ENCODE peak calls at places on chromosomes 11 and 22, in nine cellular contexts. One of them, this sample, is unnamed.

GRCh38 chr11:94519478-94520084 is 7.3 kb downstream of the C11orf97 start:
- DNase-seq in AG08395: peak; percentile 37
- DNase-seq in left colon: no peak
- DNase-seq in G401: peak; percentile 62
- DNase-seq in activated T-helper 1 cell treated with anti-CD3 and anti-CD28 coated beads, Interleukin-12 subunit alpha, Interleukin-12 subunit beta, Interleukin-2, Interleukin-4 antibody, amounts not matched to agents 30 ng/mL and 10 ng/mL and 1 ng/mL, durations not matched to agents 14 hours and 24 hours and 36 hours: no peak
- DNase-seq in NCI-H345: peak; percentile 36
- DNase-seq in body of pancreas: no peak
- DNase-seq in activated CD8-positive, alpha-beta memory T cell treated with anti-CD3 and anti-CD28 coated beads, Interleukin-2, amount 50 U/mL, for 4 hours: no peak
- DNase-seq in right atrium auricular region: no peak
- DNase-seq in this sample: peak; percentile 32

GRCh38 chr11:16771350-16772140 is 33.1 kb downstream of the C11orf58 start:
- DNase-seq in AG08395: no peak
- DNase-seq in left colon: no peak
- DNase-seq in G401: no peak
- DNase-seq in activated T-helper 1 cell treated with anti-CD3 and anti-CD28 coated beads, Interleukin-12 subunit alpha, Interleukin-12 subunit beta, Interleukin-2, Interleukin-4 antibody, amounts not matched to agents 30 ng/mL and 10 ng/mL and 1 ng/mL, durations not matched to agents 14 hours and 24 hours and 36 hours: no peak
- DNase-seq in NCI-H345: no peak
- DNase-seq in body of pancreas: no peak
- DNase-seq in activated CD8-positive, alpha-beta memory T cell treated with anti-CD3 and anti-CD28 coated beads, Interleukin-2, amount 50 U/mL, for 4 hours: no peak
- DNase-seq in right atrium auricular region: peak; percentile 43
- DNase-seq in this sample: no peak

GRCh38 chr11:57414612-57415212 is 12.2 kb downstream of the SLC43A3 start:
- DNase-seq in AG08395: no peak
- DNase-seq in left colon: no peak
- DNase-seq in G401: no peak
- DNase-seq in activated T-helper 1 cell treated with anti-CD3 and anti-CD28 coated beads, Interleukin-12 subunit alpha, Interleukin-12 subunit beta, Interleukin-2, Interleukin-4 antibody, amounts not matched to agents 30 ng/mL and 10 ng/mL and 1 ng/mL, durations not matched to agents 14 hours and 24 hours and 36 hours: no peak
- DNase-seq in NCI-H345: no peak
- DNase-seq in body of pancreas: no peak
- DNase-seq in activated CD8-positive, alpha-beta memory T cell treated with anti-CD3 and anti-CD28 coated beads, Interleukin-2, amount 50 U/mL, for 4 hours: no peak
- DNase-seq in right atrium auricular region: no peak
- DNase-seq in this sample: no peak

GRCh38 chr22:32063701-32064100 is 20.6 kb downstream of the SLC5A1 start:
- DNase-seq in AG08395: no peak
- DNase-seq in left colon: no peak
- DNase-seq in G401: no peak
- DNase-seq in activated T-helper 1 cell treated with anti-CD3 and anti-CD28 coated beads, Interleukin-12 subunit alpha, Interleukin-12 subunit beta, Interleukin-2, Interleukin-4 antibody, amounts not matched to agents 30 ng/mL and 10 ng/mL and 1 ng/mL, durations not matched to agents 14 hours and 24 hours and 36 hours: no peak
- DNase-seq in NCI-H345: no peak
- DNase-seq in body of pancreas: no peak
- DNase-seq in activated CD8-positive, alpha-beta memory T cell treated with anti-CD3 and anti-CD28 coated beads, Interleukin-2, amount 50 U/mL, for 4 hours: no peak
- DNase-seq in right atrium auricular region: no peak
- DNase-seq in this sample: no peak

GRCh38 chr11:67252831-67253239 is 13.4 kb upstream of the GRK2 start:
- DNase-seq in AG08395: no peak
- DNase-seq in left colon: peak; percentile 29
- DNase-seq in G401: no peak
- DNase-seq in activated T-helper 1 cell treated with anti-CD3 and anti-CD28 coated beads, Interleukin-12 subunit alpha, Interleukin-12 subunit beta, Interleukin-2, Interleukin-4 antibody, amounts not matched to agents 30 ng/mL and 10 ng/mL and 1 ng/mL, durations not matched to agents 14 hours and 24 hours and 36 hours: no peak
- DNase-seq in NCI-H345: no peak
- DNase-seq in body of pancreas: no peak
- DNase-seq in activated CD8-positive, alpha-beta memory T cell treated with anti-CD3 and anti-CD28 coated beads, Interleukin-2, amount 50 U/mL, for 4 hours: no peak
- DNase-seq in right atrium auricular region: no peak
- DNase-seq in this sample: no peak

GRCh38 chr22:48581821-48582469 is 1245.7 kb downstream of the BRD1 start:
- DNase-seq in AG08395: no peak
- DNase-seq in left colon: no peak
- DNase-seq in G401: no peak
- DNase-seq in activated T-helper 1 cell treated with anti-CD3 and anti-CD28 coated beads, Interleukin-12 subunit alpha, Interleukin-12 subunit beta, Interleukin-2, Interleukin-4 antibody, amounts not matched to agents 30 ng/mL and 10 ng/mL and 1 ng/mL, durations not matched to agents 14 hours and 24 hours and 36 hours: no peak
- DNase-seq in NCI-H345: peak; percentile 29
- DNase-seq in body of pancreas: no peak
- DNase-seq in activated CD8-positive, alpha-beta memory T cell treated with anti-CD3 and anti-CD28 coated beads, Interleukin-2, amount 50 U/mL, for 4 hours: no peak
- DNase-seq in right atrium auricular region: no peak
- DNase-seq in this sample: no peak

GRCh38 chr11:126925321-126926093 is 75.1 kb downstream of the KIRREL3 start:
- DNase-seq in AG08395: peak; percentile 43
- DNase-seq in left colon: no peak
- DNase-seq in G401: peak; percentile 89
- DNase-seq in activated T-helper 1 cell treated with anti-CD3 and anti-CD28 coated beads, Interleukin-12 subunit alpha, Interleukin-12 subunit beta, Interleukin-2, Interleukin-4 antibody, amounts not matched to agents 30 ng/mL and 10 ng/mL and 1 ng/mL, durations not matched to agents 14 hours and 24 hours and 36 hours: no peak
- DNase-seq in NCI-H345: peak; percentile 76
- DNase-seq in body of pancreas: no peak
- DNase-seq in activated CD8-positive, alpha-beta memory T cell treated with anti-CD3 and anti-CD28 coated beads, Interleukin-2, amount 50 U/mL, for 4 hours: no peak
- DNase-seq in right atrium auricular region: no peak
- DNase-seq in this sample: peak; percentile 22

GRCh38 chr11:44260081-44260480 is 49.9 kb downstream of the ALX4 start:
- DNase-seq in AG08395: no peak
- DNase-seq in left colon: no peak
- DNase-seq in G401: no peak
- DNase-seq in activated T-helper 1 cell treated with anti-CD3 and anti-CD28 coated beads, Interleukin-12 subunit alpha, Interleukin-12 subunit beta, Interleukin-2, Interleukin-4 antibody, amounts not matched to agents 30 ng/mL and 10 ng/mL and 1 ng/mL, durations not matched to agents 14 hours and 24 hours and 36 hours: no peak
- DNase-seq in NCI-H345: no peak
- DNase-seq in body of pancreas: no peak
- DNase-seq in activated CD8-positive, alpha-beta memory T cell treated with anti-CD3 and anti-CD28 coated beads, Interleukin-2, amount 50 U/mL, for 4 hours: no peak
- DNase-seq in right atrium auricular region: no peak
- DNase-seq in this sample: no peak

GRCh38 chr11:112961146-112961668 is at the start of gene NCAM1:
- DNase-seq in AG08395: peak; percentile 44
- DNase-seq in left colon: peak; percentile 49
- DNase-seq in G401: peak; percentile 93
- DNase-seq in activated T-helper 1 cell treated with anti-CD3 and anti-CD28 coated beads, Interleukin-12 subunit alpha, Interleukin-12 subunit beta, Interleukin-2, Interleukin-4 antibody, amounts not matched to agents 30 ng/mL and 10 ng/mL and 1 ng/mL, durations not matched to agents 14 hours and 24 hours and 36 hours: peak; percentile 1
- DNase-seq in NCI-H345: peak; percentile 98
- DNase-seq in body of pancreas: peak; percentile 29
- DNase-seq in activated CD8-positive, alpha-beta memory T cell treated with anti-CD3 and anti-CD28 coated beads, Interleukin-2, amount 50 U/mL, for 4 hours: peak; percentile 17
- DNase-seq in right atrium auricular region: peak; percentile 85
- DNase-seq in this sample: peak; percentile 99

GRCh38 chr11:90288207-90288821 is 65.5 kb upstream of the CHORDC1 start:
- DNase-seq in AG08395: no peak
- DNase-seq in left colon: no peak
- DNase-seq in G401: peak; percentile 1
- DNase-seq in activated T-helper 1 cell treated with anti-CD3 and anti-CD28 coated beads, Interleukin-12 subunit alpha, Interleukin-12 subunit beta, Interleukin-2, Interleukin-4 antibody, amounts not matched to agents 30 ng/mL and 10 ng/mL and 1 ng/mL, durations not matched to agents 14 hours and 24 hours and 36 hours: no peak
- DNase-seq in NCI-H345: peak; percentile 22
- DNase-seq in body of pancreas: no peak
- DNase-seq in activated CD8-positive, alpha-beta memory T cell treated with anti-CD3 and anti-CD28 coated beads, Interleukin-2, amount 50 U/mL, for 4 hours: no peak
- DNase-seq in right atrium auricular region: no peak
- DNase-seq in this sample: peak; percentile 32

GRCh38 chr11:109423114-109423859 is 1.3 kb downstream of the C11orf87 start:
- DNase-seq in AG08395: peak; percentile 29
- DNase-seq in left colon: no peak
- DNase-seq in G401: peak; percentile 43
- DNase-seq in activated T-helper 1 cell treated with anti-CD3 and anti-CD28 coated beads, Interleukin-12 subunit alpha, Interleukin-12 subunit beta, Interleukin-2, Interleukin-4 antibody, amounts not matched to agents 30 ng/mL and 10 ng/mL and 1 ng/mL, durations not matched to agents 14 hours and 24 hours and 36 hours: no peak
- DNase-seq in NCI-H345: peak; percentile 56
- DNase-seq in body of pancreas: no peak
- DNase-seq in activated CD8-positive, alpha-beta memory T cell treated with anti-CD3 and anti-CD28 coated beads, Interleukin-2, amount 50 U/mL, for 4 hours: no peak
- DNase-seq in right atrium auricular region: no peak
- DNase-seq in this sample: peak; percentile 31

GRCh38 chr11:5719703-5720495 is 16.3 kb upstream of the OR56B1 start:
- DNase-seq in AG08395: peak; percentile 6
- DNase-seq in left colon: no peak
- DNase-seq in G401: no peak
- DNase-seq in activated T-helper 1 cell treated with anti-CD3 and anti-CD28 coated beads, Interleukin-12 subunit alpha, Interleukin-12 subunit beta, Interleukin-2, Interleukin-4 antibody, amounts not matched to agents 30 ng/mL and 10 ng/mL and 1 ng/mL, durations not matched to agents 14 hours and 24 hours and 36 hours: no peak
- DNase-seq in NCI-H345: no peak
- DNase-seq in body of pancreas: no peak
- DNase-seq in activated CD8-positive, alpha-beta memory T cell treated with anti-CD3 and anti-CD28 coated beads, Interleukin-2, amount 50 U/mL, for 4 hours: no peak
- DNase-seq in right atrium auricular region: no peak
- DNase-seq in this sample: no peak

GRCh38 chr11:32899423-32899822 is 6.8 kb downstream of the QSER1 start:
- DNase-seq in AG08395: no peak
- DNase-seq in left colon: no peak
- DNase-seq in G401: no peak
- DNase-seq in activated T-helper 1 cell treated with anti-CD3 and anti-CD28 coated beads, Interleukin-12 subunit alpha, Interleukin-12 subunit beta, Interleukin-2, Interleukin-4 antibody, amounts not matched to agents 30 ng/mL and 10 ng/mL and 1 ng/mL, durations not matched to agents 14 hours and 24 hours and 36 hours: no peak
- DNase-seq in NCI-H345: no peak
- DNase-seq in body of pancreas: no peak
- DNase-seq in activated CD8-positive, alpha-beta memory T cell treated with anti-CD3 and anti-CD28 coated beads, Interleukin-2, amount 50 U/mL, for 4 hours: no peak
- DNase-seq in right atrium auricular region: no peak
- DNase-seq in this sample: no peak

GRCh38 chr11:14972581-14973490 is 685 bp upstream of the CALCA start:
- DNase-seq in AG08395: no peak
- DNase-seq in left colon: no peak
- DNase-seq in G401: no peak
- DNase-seq in activated T-helper 1 cell treated with anti-CD3 and anti-CD28 coated beads, Interleukin-12 subunit alpha, Interleukin-12 subunit beta, Interleukin-2, Interleukin-4 antibody, amounts not matched to agents 30 ng/mL and 10 ng/mL and 1 ng/mL, durations not matched to agents 14 hours and 24 hours and 36 hours: no peak
- DNase-seq in NCI-H345: peak; percentile 70
- DNase-seq in body of pancreas: no peak
- DNase-seq in activated CD8-positive, alpha-beta memory T cell treated with anti-CD3 and anti-CD28 coated beads, Interleukin-2, amount 50 U/mL, for 4 hours: no peak
- DNase-seq in right atrium auricular region: no peak
- DNase-seq in this sample: peak; percentile 36

GRCh38 chr22:22156716-22157499 is 87.7 kb upstream of the VPREB1 start:
- DNase-seq in AG08395: peak; percentile 72
- DNase-seq in left colon: peak; percentile 66
- DNase-seq in G401: peak; percentile 39
- DNase-seq in activated T-helper 1 cell treated with anti-CD3 and anti-CD28 coated beads, Interleukin-12 subunit alpha, Interleukin-12 subunit beta, Interleukin-2, Interleukin-4 antibody, amounts not matched to agents 30 ng/mL and 10 ng/mL and 1 ng/mL, durations not matched to agents 14 hours and 24 hours and 36 hours: peak; percentile 48
- DNase-seq in NCI-H345: peak; percentile 75
- DNase-seq in body of pancreas: peak; percentile 70
- DNase-seq in activated CD8-positive, alpha-beta memory T cell treated with anti-CD3 and anti-CD28 coated beads, Interleukin-2, amount 50 U/mL, for 4 hours: peak; percentile 35
- DNase-seq in right atrium auricular region: peak; percentile 66
- DNase-seq in this sample: peak; percentile 56

GRCh38 chr11:132264616-132265015 is 894.2 kb downstream of the NTM start:
- DNase-seq in AG08395: no peak
- DNase-seq in left colon: no peak
- DNase-seq in G401: no peak
- DNase-seq in activated T-helper 1 cell treated with anti-CD3 and anti-CD28 coated beads, Interleukin-12 subunit alpha, Interleukin-12 subunit beta, Interleukin-2, Interleukin-4 antibody, amounts not matched to agents 30 ng/mL and 10 ng/mL and 1 ng/mL, durations not matched to agents 14 hours and 24 hours and 36 hours: no peak
- DNase-seq in NCI-H345: no peak
- DNase-seq in body of pancreas: no peak
- DNase-seq in activated CD8-positive, alpha-beta memory T cell treated with anti-CD3 and anti-CD28 coated beads, Interleukin-2, amount 50 U/mL, for 4 hours: no peak
- DNase-seq in right atrium auricular region: no peak
- DNase-seq in this sample: no peak

GRCh38 chr11:112044961-112045360 is 19.8 kb downstream of the DLAT start:
- DNase-seq in AG08395: no peak
- DNase-seq in left colon: no peak
- DNase-seq in G401: no peak
- DNase-seq in activated T-helper 1 cell treated with anti-CD3 and anti-CD28 coated beads, Interleukin-12 subunit alpha, Interleukin-12 subunit beta, Interleukin-2, Interleukin-4 antibody, amounts not matched to agents 30 ng/mL and 10 ng/mL and 1 ng/mL, durations not matched to agents 14 hours and 24 hours and 36 hours: no peak
- DNase-seq in NCI-H345: no peak
- DNase-seq in body of pancreas: peak; percentile 54
- DNase-seq in activated CD8-positive, alpha-beta memory T cell treated with anti-CD3 and anti-CD28 coated beads, Interleukin-2, amount 50 U/mL, for 4 hours: no peak
- DNase-seq in right atrium auricular region: no peak
- DNase-seq in this sample: no peak

GRCh38 chr11:60928563-60929001 is 4.3 kb downstream of the TMEM132A start:
- DNase-seq in AG08395: no peak
- DNase-seq in left colon: no peak
- DNase-seq in G401: no peak
- DNase-seq in activated T-helper 1 cell treated with anti-CD3 and anti-CD28 coated beads, Interleukin-12 subunit alpha, Interleukin-12 subunit beta, Interleukin-2, Interleukin-4 antibody, amounts not matched to agents 30 ng/mL and 10 ng/mL and 1 ng/mL, durations not matched to agents 14 hours and 24 hours and 36 hours: no peak
- DNase-seq in NCI-H345: no peak
- DNase-seq in body of pancreas: no peak
- DNase-seq in activated CD8-positive, alpha-beta memory T cell treated with anti-CD3 and anti-CD28 coated beads, Interleukin-2, amount 50 U/mL, for 4 hours: no peak
- DNase-seq in right atrium auricular region: no peak
- DNase-seq in this sample: no peak

GRCh38 chr11:102551188-102551781 is 20.7 kb upstream of the MMP7 start:
- DNase-seq in AG08395: no peak
- DNase-seq in left colon: no peak
- DNase-seq in G401: no peak
- DNase-seq in activated T-helper 1 cell treated with anti-CD3 and anti-CD28 coated beads, Interleukin-12 subunit alpha, Interleukin-12 subunit beta, Interleukin-2, Interleukin-4 antibody, amounts not matched to agents 30 ng/mL and 10 ng/mL and 1 ng/mL, durations not matched to agents 14 hours and 24 hours and 36 hours: no peak
- DNase-seq in NCI-H345: no peak
- DNase-seq in body of pancreas: no peak
- DNase-seq in activated CD8-positive, alpha-beta memory T cell treated with anti-CD3 and anti-CD28 coated beads, Interleukin-2, amount 50 U/mL, for 4 hours: no peak
- DNase-seq in right atrium auricular region: no peak
- DNase-seq in this sample: no peak

GRCh38 chr22:38738475-38739070 is 17.2 kb downstream of the SUN2 start:
- DNase-seq in AG08395: no peak
- DNase-seq in left colon: no peak
- DNase-seq in G401: no peak
- DNase-seq in activated T-helper 1 cell treated with anti-CD3 and anti-CD28 coated beads, Interleukin-12 subunit alpha, Interleukin-12 subunit beta, Interleukin-2, Interleukin-4 antibody, amounts not matched to agents 30 ng/mL and 10 ng/mL and 1 ng/mL, durations not matched to agents 14 hours and 24 hours and 36 hours: no peak
- DNase-seq in NCI-H345: no peak
- DNase-seq in body of pancreas: no peak
- DNase-seq in activated CD8-positive, alpha-beta memory T cell treated with anti-CD3 and anti-CD28 coated beads, Interleukin-2, amount 50 U/mL, for 4 hours: no peak
- DNase-seq in right atrium auricular region: no peak
- DNase-seq in this sample: no peak

GRCh38 chr22:31474743-31475142 is 14.9 kb downstream of the EIF4ENIF1 start:
- DNase-seq in AG08395: peak; percentile 74
- DNase-seq in left colon: no peak
- DNase-seq in G401: no peak
- DNase-seq in activated T-helper 1 cell treated with anti-CD3 and anti-CD28 coated beads, Interleukin-12 subunit alpha, Interleukin-12 subunit beta, Interleukin-2, Interleukin-4 antibody, amounts not matched to agents 30 ng/mL and 10 ng/mL and 1 ng/mL, durations not matched to agents 14 hours and 24 hours and 36 hours: no peak
- DNase-seq in NCI-H345: no peak
- DNase-seq in body of pancreas: no peak
- DNase-seq in activated CD8-positive, alpha-beta memory T cell treated with anti-CD3 and anti-CD28 coated beads, Interleukin-2, amount 50 U/mL, for 4 hours: no peak
- DNase-seq in right atrium auricular region: no peak
- DNase-seq in this sample: no peak

GRCh38 chr11:3181722-3182461 is 16.8 kb upstream of the OSBPL5 start:
- DNase-seq in AG08395: no peak
- DNase-seq in left colon: no peak
- DNase-seq in G401: no peak
- DNase-seq in activated T-helper 1 cell treated with anti-CD3 and anti-CD28 coated beads, Interleukin-12 subunit alpha, Interleukin-12 subunit beta, Interleukin-2, Interleukin-4 antibody, amounts not matched to agents 30 ng/mL and 10 ng/mL and 1 ng/mL, durations not matched to agents 14 hours and 24 hours and 36 hours: no peak
- DNase-seq in NCI-H345: no peak
- DNase-seq in body of pancreas: no peak
- DNase-seq in activated CD8-positive, alpha-beta memory T cell treated with anti-CD3 and anti-CD28 coated beads, Interleukin-2, amount 50 U/mL, for 4 hours: peak; percentile 6
- DNase-seq in right atrium auricular region: no peak
- DNase-seq in this sample: no peak

GRCh38 chr11:21774212-21774611 is 418.7 kb upstream of the ANO5 start:
- DNase-seq in AG08395: no peak
- DNase-seq in left colon: no peak
- DNase-seq in G401: peak; percentile 99
- DNase-seq in activated T-helper 1 cell treated with anti-CD3 and anti-CD28 coated beads, Interleukin-12 subunit alpha, Interleukin-12 subunit beta, Interleukin-2, Interleukin-4 antibody, amounts not matched to agents 30 ng/mL and 10 ng/mL and 1 ng/mL, durations not matched to agents 14 hours and 24 hours and 36 hours: no peak
- DNase-seq in NCI-H345: no peak
- DNase-seq in body of pancreas: no peak
- DNase-seq in activated CD8-positive, alpha-beta memory T cell treated with anti-CD3 and anti-CD28 coated beads, Interleukin-2, amount 50 U/mL, for 4 hours: no peak
- DNase-seq in right atrium auricular region: no peak
- DNase-seq in this sample: peak; percentile 65

GRCh38 chr22:40764743-40765441 is 54.3 kb downstream of the SLC25A17 start:
- DNase-seq in AG08395: no peak
- DNase-seq in left colon: no peak
- DNase-seq in G401: no peak
- DNase-seq in activated T-helper 1 cell treated with anti-CD3 and anti-CD28 coated beads, Interleukin-12 subunit alpha, Interleukin-12 subunit beta, Interleukin-2, Interleukin-4 antibody, amounts not matched to agents 30 ng/mL and 10 ng/mL and 1 ng/mL, durations not matched to agents 14 hours and 24 hours and 36 hours: no peak
- DNase-seq in NCI-H345: no peak
- DNase-seq in body of pancreas: no peak
- DNase-seq in activated CD8-positive, alpha-beta memory T cell treated with anti-CD3 and anti-CD28 coated beads, Interleukin-2, amount 50 U/mL, for 4 hours: no peak
- DNase-seq in right atrium auricular region: no peak
- DNase-seq in this sample: no peak

GRCh38 chr11:123653997-123654565 is 343 bp downstream of the SCN3B start:
- DNase-seq in AG08395: peak; percentile 72
- DNase-seq in left colon: peak; percentile 43
- DNase-seq in G401: no peak
- DNase-seq in activated T-helper 1 cell treated with anti-CD3 and anti-CD28 coated beads, Interleukin-12 subunit alpha, Interleukin-12 subunit beta, Interleukin-2, Interleukin-4 antibody, amounts not matched to agents 30 ng/mL and 10 ng/mL and 1 ng/mL, durations not matched to agents 14 hours and 24 hours and 36 hours: peak; percentile 14
- DNase-seq in NCI-H345: peak; percentile 63
- DNase-seq in body of pancreas: peak; percentile 56
- DNase-seq in activated CD8-positive, alpha-beta memory T cell treated with anti-CD3 and anti-CD28 coated beads, Interleukin-2, amount 50 U/mL, for 4 hours: peak; percentile 20
- DNase-seq in right atrium auricular region: no peak
- DNase-seq in this sample: peak; percentile 53

GRCh38 chr11:10305964-10306918 is 1.4 kb downstream of the ADM start:
- DNase-seq in AG08395: no peak
- DNase-seq in left colon: peak; percentile 50
- DNase-seq in G401: no peak
- DNase-seq in activated T-helper 1 cell treated with anti-CD3 and anti-CD28 coated beads, Interleukin-12 subunit alpha, Interleukin-12 subunit beta, Interleukin-2, Interleukin-4 antibody, amounts not matched to agents 30 ng/mL and 10 ng/mL and 1 ng/mL, durations not matched to agents 14 hours and 24 hours and 36 hours: no peak
- DNase-seq in NCI-H345: peak; percentile 39
- DNase-seq in body of pancreas: peak; percentile 23
- DNase-seq in activated CD8-positive, alpha-beta memory T cell treated with anti-CD3 and anti-CD28 coated beads, Interleukin-2, amount 50 U/mL, for 4 hours: no peak
- DNase-seq in right atrium auricular region: no peak
- DNase-seq in this sample: no peak

GRCh38 chr22:20420157-20420842 is 17.3 kb downstream of the SCARF2 start:
- DNase-seq in AG08395: no peak
- DNase-seq in left colon: no peak
- DNase-seq in G401: no peak
- DNase-seq in activated T-helper 1 cell treated with anti-CD3 and anti-CD28 coated beads, Interleukin-12 subunit alpha, Interleukin-12 subunit beta, Interleukin-2, Interleukin-4 antibody, amounts not matched to agents 30 ng/mL and 10 ng/mL and 1 ng/mL, durations not matched to agents 14 hours and 24 hours and 36 hours: no peak
- DNase-seq in NCI-H345: no peak
- DNase-seq in body of pancreas: no peak
- DNase-seq in activated CD8-positive, alpha-beta memory T cell treated with anti-CD3 and anti-CD28 coated beads, Interleukin-2, amount 50 U/mL, for 4 hours: no peak
- DNase-seq in right atrium auricular region: no peak
- DNase-seq in this sample: no peak

GRCh38 chr22:30640839-30641430 is 5.4 kb downstream of the SLC35E4 start:
- DNase-seq in AG08395: no peak
- DNase-seq in left colon: no peak
- DNase-seq in G401: no peak
- DNase-seq in activated T-helper 1 cell treated with anti-CD3 and anti-CD28 coated beads, Interleukin-12 subunit alpha, Interleukin-12 subunit beta, Interleukin-2, Interleukin-4 antibody, amounts not matched to agents 30 ng/mL and 10 ng/mL and 1 ng/mL, durations not matched to agents 14 hours and 24 hours and 36 hours: no peak
- DNase-seq in NCI-H345: no peak
- DNase-seq in body of pancreas: no peak
- DNase-seq in activated CD8-positive, alpha-beta memory T cell treated with anti-CD3 and anti-CD28 coated beads, Interleukin-2, amount 50 U/mL, for 4 hours: no peak
- DNase-seq in right atrium auricular region: no peak
- DNase-seq in this sample: no peak

GRCh38 chr11:18834754-18835466 is 43.3 kb upstream of the PTPN5 start:
- DNase-seq in AG08395: no peak
- DNase-seq in left colon: no peak
- DNase-seq in G401: no peak
- DNase-seq in activated T-helper 1 cell treated with anti-CD3 and anti-CD28 coated beads, Interleukin-12 subunit alpha, Interleukin-12 subunit beta, Interleukin-2, Interleukin-4 antibody, amounts not matched to agents 30 ng/mL and 10 ng/mL and 1 ng/mL, durations not matched to agents 14 hours and 24 hours and 36 hours: no peak
- DNase-seq in NCI-H345: no peak
- DNase-seq in body of pancreas: peak; percentile 78
- DNase-seq in activated CD8-positive, alpha-beta memory T cell treated with anti-CD3 and anti-CD28 coated beads, Interleukin-2, amount 50 U/mL, for 4 hours: no peak
- DNase-seq in right atrium auricular region: no peak
- DNase-seq in this sample: no peak

GRCh38 chr11:26473216-26474194 is 98.6 kb downstream of the MUC15 start:
- DNase-seq in AG08395: no peak
- DNase-seq in left colon: no peak
- DNase-seq in G401: no peak
- DNase-seq in activated T-helper 1 cell treated with anti-CD3 and anti-CD28 coated beads, Interleukin-12 subunit alpha, Interleukin-12 subunit beta, Interleukin-2, Interleukin-4 antibody, amounts not matched to agents 30 ng/mL and 10 ng/mL and 1 ng/mL, durations not matched to agents 14 hours and 24 hours and 36 hours: no peak
- DNase-seq in NCI-H345: no peak
- DNase-seq in body of pancreas: no peak
- DNase-seq in activated CD8-positive, alpha-beta memory T cell treated with anti-CD3 and anti-CD28 coated beads, Interleukin-2, amount 50 U/mL, for 4 hours: no peak
- DNase-seq in right atrium auricular region: no peak
- DNase-seq in this sample: peak; percentile 5

GRCh38 chr11:103812680-103813079 is 223.8 kb upstream of the DDI1 start:
- DNase-seq in AG08395: no peak
- DNase-seq in left colon: no peak
- DNase-seq in G401: no peak
- DNase-seq in activated T-helper 1 cell treated with anti-CD3 and anti-CD28 coated beads, Interleukin-12 subunit alpha, Interleukin-12 subunit beta, Interleukin-2, Interleukin-4 antibody, amounts not matched to agents 30 ng/mL and 10 ng/mL and 1 ng/mL, durations not matched to agents 14 hours and 24 hours and 36 hours: no peak
- DNase-seq in NCI-H345: no peak
- DNase-seq in body of pancreas: no peak
- DNase-seq in activated CD8-positive, alpha-beta memory T cell treated with anti-CD3 and anti-CD28 coated beads, Interleukin-2, amount 50 U/mL, for 4 hours: no peak
- DNase-seq in right atrium auricular region: no peak
- DNase-seq in this sample: no peak

This sample was measured in NCI-H2081.